ENCODE peak calls at places on chromosomes 13 and 19, in six cellular contexts. W is effector memory CD4-positive, alpha-beta T cell; C is endodermal cell; V is CD8-positive, alpha-beta memory T cell; L is WERI-Rb-1; P is BJ. O is an unnamed sample.
A peak's percentile ranks its signal among the peaks of the same experiment; 100 is the strongest.

GRCh38 chr19:4374451-4375163 is 25.7 kb downstream of the SH3GL1 start:
- DNase-seq in L (no peak), V (no peak), C (peak; percentile 76), P (peak; percentile 65), W (no peak), O (peak; percentile 50)

GRCh38 chr19:41223431-41224234 is 4.6 kb downstream of the AXL start:
- DNase-seq in W (no peak), V (no peak), L (no peak), C (peak; percentile 93), P (peak; percentile 71), O (no peak)

GRCh38 chr19:14516048-14516534 is 2.1 kb downstream of the DNAJB1 start:
- DNase-seq in C (peak; percentile 58), W (no peak), V (no peak), L (no peak), P (no peak), O (no peak)

GRCh38 chr19:52335768-52336116 is 301 bp upstream of the ZNF610 start:
- DNase-seq in P (no peak), C (no peak), W (no peak), L (no peak), V (no peak), O (no peak)

GRCh38 chr13:114019367-114019766 is 45.5 kb upstream of the C13orf46 start:
- DNase-seq in P (no peak), V (no peak), L (peak; percentile 60), W (peak; percentile 12), C (peak; percentile 78), O (peak; percentile 63)

GRCh38 chr19:15120135-15121026 is 13.2 kb downstream of the SYDE1 start:
- DNase-seq in L (no peak), P (no peak), C (peak; percentile 56), V (no peak), W (no peak), O (no peak)

GRCh38 chr19:52936958-52937334 is 13.7 kb upstream of the ZNF888 start:
- DNase-seq in L (no peak), V (no peak), P (no peak), W (no peak), C (no peak), O (no peak)

GRCh38 chr19:4012092-4012974 is 4.8 kb downstream of the PIAS4 start:
- DNase-seq in V (no peak), W (no peak), C (no peak), P (no peak), L (peak; percentile 64), O (no peak)

GRCh38 chr13:114248011-114248410 is 13.3 kb downstream of the CDC16 start:
- DNase-seq in P (peak; percentile 81), L (no peak), V (no peak), C (no peak), W (no peak), O (no peak)

GRCh38 chr19:38838208-38838985 is 6.8 kb upstream of the ECH1 start:
- DNase-seq in L (no peak), C (no peak), P (no peak), W (no peak), V (no peak), O (no peak)

GRCh38 chr19:38837656-38838121 is 6.1 kb upstream of the ECH1 start:
- DNase-seq in W (no peak), V (no peak), L (no peak), C (no peak), P (no peak), O (no peak)

GRCh38 chr19:38839816-38840582 is 8.4 kb upstream of the ECH1 start:
- DNase-seq in V (no peak), C (no peak), W (no peak), P (no peak), L (no peak), O (no peak)

GRCh38 chr19:38840583-38840968 is 9.0 kb upstream of the ECH1 start:
- DNase-seq in W (no peak), P (no peak), V (no peak), C (no peak), L (no peak), O (no peak)

DNA sequence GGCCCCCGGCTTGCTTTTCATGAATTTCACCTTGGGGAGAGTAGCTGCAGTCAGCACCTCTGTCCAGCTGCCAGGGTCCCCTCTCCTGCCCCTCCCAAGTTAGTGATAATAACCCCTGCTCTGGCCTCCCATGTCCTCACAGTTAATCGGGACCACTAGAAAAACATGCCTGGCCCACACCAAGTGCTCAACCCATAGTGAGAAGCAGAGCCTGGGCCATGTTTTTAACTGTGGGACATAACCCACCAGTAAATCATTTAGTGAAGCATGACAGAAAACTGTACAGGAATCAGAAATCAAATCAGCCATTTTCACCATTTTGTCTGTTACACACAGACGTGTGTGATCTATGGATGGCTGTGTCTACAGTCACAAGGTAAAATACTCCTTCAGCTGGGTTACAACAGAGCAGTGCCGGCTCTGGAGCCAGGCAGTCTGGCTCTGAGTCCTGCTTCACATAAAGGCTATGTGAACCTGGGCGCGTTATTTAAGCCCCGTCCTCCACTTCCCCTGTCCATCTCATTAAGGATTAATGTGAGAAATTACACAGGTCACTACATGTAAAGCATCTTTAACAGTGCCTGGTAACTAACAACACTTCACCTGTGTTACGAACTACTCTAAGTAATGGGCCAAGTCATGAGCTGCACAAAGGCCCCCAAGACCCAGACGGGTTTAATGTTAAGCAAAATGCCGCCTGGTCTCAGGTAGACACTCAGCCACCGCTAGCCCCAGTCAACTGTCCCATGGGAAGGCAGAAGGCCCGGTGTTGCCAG is 7.6 kb upstream of the ECH1 start:
- DNase-seq in L (no peak), V (no peak), C (no peak), P (no peak), W (no peak), O (no peak)
- H3K36me3 ChIP-seq in L (peaks cover 87% of the 10 kb centered on the region), V (peaks cover 74% of the 10 kb centered on the region), C (peaks cover 88% of the 10 kb centered on the region), P (peaks cover 60% of the 10 kb centered on the region), W (peaks cover 75% of the 10 kb centered on the region), O (peaks cover 3% of the 10 kb centered on the region)

DNA sequence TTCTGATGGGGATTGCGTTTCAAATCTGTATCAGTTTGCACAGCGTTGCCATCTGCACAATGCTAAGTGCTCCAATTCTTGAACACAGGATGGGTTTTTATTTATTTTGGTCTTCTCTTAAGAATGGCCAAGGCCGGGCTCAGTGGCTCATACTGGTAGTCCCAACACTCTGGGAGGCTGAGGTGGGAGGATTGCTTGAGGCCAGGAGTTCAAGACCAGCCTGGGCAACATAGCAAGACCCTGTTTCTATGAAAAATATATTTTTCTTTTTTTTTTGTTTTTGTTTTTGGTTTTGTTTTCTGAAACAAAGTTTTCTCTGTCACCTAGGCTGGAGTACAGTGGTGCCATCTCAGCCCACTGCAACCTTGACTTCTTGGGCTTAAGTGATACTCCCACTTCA is 5.5 kb upstream of the YJEFN3 start:
- DNase-seq in P (no peak), W (no peak), V (no peak), L (no peak), C (no peak), O (no peak)
- H3K36me3 ChIP-seq in P (peaks cover 23% of the 10 kb centered on the region), W (peaks cover 21% of the 10 kb centered on the region), V (no peaks in the 10 kb centered on the region), L (peaks cover 44% of the 10 kb centered on the region), C (peaks cover 39% of the 10 kb centered on the region), O (no peaks in the 10 kb centered on the region)

GRCh38 chr19:2853015-2853606 is 11.8 kb downstream of the ZNF555 start:
- DNase-seq in C (no peak), V (no peak), W (no peak), P (no peak), L (no peak), O (no peak)
- H3K36me3 ChIP-seq in C (peaks cover 63% of the 10 kb centered on the region), V (peaks cover 31% of the 10 kb centered on the region), W (peaks cover 33% of the 10 kb centered on the region), P (peaks cover 12% of the 10 kb centered on the region), L (peaks cover 50% of the 10 kb centered on the region), O (peaks cover 4% of the 10 kb centered on the region)

DNA sequence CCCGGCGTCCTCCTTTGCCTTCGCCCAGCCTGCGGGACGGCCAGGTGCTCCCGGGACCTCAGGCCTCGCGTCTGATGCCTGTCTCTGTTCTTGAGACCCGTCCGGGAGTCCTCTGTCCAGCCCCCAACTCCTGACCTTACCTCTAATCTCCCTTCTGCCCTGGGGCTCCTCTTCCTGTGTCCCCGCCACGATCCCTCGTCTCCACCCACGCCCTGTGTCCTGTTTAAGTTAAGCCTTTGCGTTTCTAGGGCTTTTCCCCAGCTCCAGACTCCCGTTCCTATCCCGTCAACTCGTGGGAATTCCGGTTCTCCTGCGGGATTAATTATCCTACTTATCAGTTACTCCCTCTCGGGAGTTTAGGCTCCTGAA is 686 bp downstream of the LENG8 start:
- DNase-seq in W (no peak), C (no peak), P (no peak), V (no peak), L (no peak), O (no peak)
- H3K36me3 ChIP-seq in W (peaks cover 38% of the 10 kb centered on the region), C (peaks cover 44% of the 10 kb centered on the region), P (peaks cover 33% of the 10 kb centered on the region), V (peaks cover 40% of the 10 kb centered on the region), L (peaks cover 62% of the 10 kb centered on the region), O (no peaks in the 10 kb centered on the region)

O was measured in testis.